ENCODE peak calls at places on chromosomes 13 and 19, in five cellular contexts. U, W, R, J and M are unnamed samples.

GRCh38 chr13:97627566-97627965 is 193.6 kb downstream of the RAP2A start:
- DNase-seq in U (no peak), W (peak; percentile 74), R (no peak), J (peak; percentile 93), M (peak; percentile 74)

GRCh38 chr13:32427852-32428580 is at the start of gene N4BP2L1:
- DNase-seq in U (peak; percentile 37), W (peak; percentile 79), R (peak; percentile 65), J (peak; percentile 37), M (peak; percentile 69)

GRCh38 chr19:42349378-42350107 is 24.1 kb downstream of the MEGF8 start:
- DNase-seq in U (no peak), W (no peak), R (no peak), J (no peak), M (no peak)

GRCh38 chr13:25945596-25945995 is 106.2 kb downstream of the SHISA2 start:
- DNase-seq in U (no peak), W (no peak), R (peak; percentile 15), J (no peak), M (no peak)

GRCh38 chr19:11067356-11068113 is 21.7 kb upstream of the LDLR start:
- DNase-seq in U (no peak), W (no peak), R (no peak), J (peak; percentile 53), M (peak; percentile 5)

GRCh38 chr13:90594694-90595093 is 752.8 kb upstream of the MIR17HG start:
- DNase-seq in U (no peak), W (peak; percentile 16), R (no peak), J (peak; percentile 79), M (no peak)

GRCh38 chr19:55319786-55320185 is 5.4 kb downstream of the TMEM150B start:
- DNase-seq in U (peak; percentile 74), W (peak; percentile 67), R (no peak), J (peak; percentile 27), M (peak; percentile 78)

GRCh38 chr13:98537740-98538139 is 39.2 kb downstream of the STK24 start:
- DNase-seq in U (no peak), W (no peak), R (no peak), J (no peak), M (no peak)

GRCh38 chr13:52983836-52984235 is 44.8 kb upstream of the OLFM4 start:
- DNase-seq in U (no peak), W (no peak), R (no peak), J (no peak), M (no peak)

GRCh38 chr13:60448907-60449510 is 52.0 kb downstream of the TDRD3 start:
- DNase-seq in U (peak; percentile 43), W (peak; percentile 58), R (peak; percentile 3), J (peak; percentile 72), M (peak; percentile 40)

GRCh38 chr19:1012334-1012733 is 8.6 kb downstream of the TMEM259 start:
- DNase-seq in U (no peak), W (no peak), R (no peak), J (no peak), M (no peak)

GRCh38 chr19:55487884-55488687 is at the start of gene SSC5D:
- DNase-seq in U (no peak), W (peak; percentile 85), R (no peak), J (peak; percentile 70), M (peak; percentile 78)

GRCh38 chr13:21011378-21011777 is 50.0 kb downstream of the LATS2 start:
- DNase-seq in U (no peak), W (no peak), R (no peak), J (no peak), M (no peak)